ENCODE peak calls at places on chromosomes 16 and 17, in five cellular contexts. F, C, Q, K and U are unnamed samples.

GRCh38 chr17:63439682-63440081 is 6.4 kb downstream of the CYB561 start:
- DNase-seq in F (peak; percentile 51), C (no peak), Q (no peak), K (no peak), U (no peak)

GRCh38 chr17:69058165-69058564 is 2.6 kb downstream of the ABCA9 start:
- DNase-seq in F (no peak), C (no peak), Q (no peak), K (peak; percentile 59), U (no peak)

GRCh38 chr17:13736915-13737314 is 135.2 kb upstream of the HS3ST3A1 start:
- DNase-seq in F (peak; percentile 46), C (no peak), Q (no peak), K (no peak), U (no peak)

GRCh38 chr17:77345260-77345910 is 204.6 kb downstream of the SEC14L1 start:
- DNase-seq in F (no peak), C (no peak), Q (no peak), K (no peak), U (no peak)

GRCh38 chr17:66900126-66901010 is 64.1 kb upstream of the CACNG4 start:
- DNase-seq in F (peak; percentile 55), C (no peak), Q (peak; percentile 60), K (peak; percentile 4), U (peak; percentile 32)

GRCh38 chr16:24852281-24852721 is 6.5 kb downstream of the SLC5A11 start:
- DNase-seq in F (no peak), C (no peak), Q (no peak), K (no peak), U (peak; percentile 80)

GRCh38 chr17:7846063-7846735 is 8.7 kb upstream of the TMEM88 start:
- DNase-seq in F (no peak), C (no peak), Q (no peak), K (no peak), U (no peak)

GRCh38 chr17:313231-313630 is 39.4 kb downstream of the RPH3AL start:
- DNase-seq in F (no peak), C (no peak), Q (no peak), K (no peak), U (no peak)

GRCh38 chr17:39736319-39737165 is 1.2 kb upstream of the GRB7 start:
- DNase-seq in F (no peak), C (no peak), Q (no peak), K (peak; percentile 24), U (peak; percentile 69)

GRCh38 chr17:38510424-38511125 is 82.3 kb downstream of the ARHGAP23 start:
- DNase-seq in F (no peak), C (no peak), Q (peak; percentile 91), K (peak; percentile 56), U (no peak)

GRCh38 chr16:63618896-63619295 is 1503.0 kb downstream of the CDH11 start:
- DNase-seq in F (no peak), C (no peak), Q (no peak), K (no peak), U (no peak)

GRCh38 chr17:62882284-62882683 is 74.2 kb upstream of the MARCHF10 start:
- DNase-seq in F (no peak), C (no peak), Q (no peak), K (peak; percentile 33), U (no peak)

GRCh38 chr17:73101031-73101430 is 8.5 kb upstream of the SLC39A11 start:
- DNase-seq in F (no peak), C (no peak), Q (no peak), K (no peak), U (no peak)

GRCh38 chr17:17081304-17081940 is 39.2 kb downstream of the MPRIP start:
- DNase-seq in F (no peak), C (no peak), Q (no peak), K (peak; percentile 5), U (no peak)

GRCh38 chr17:67051155-67051538 is 6.8 kb downstream of the CACNG1 start:
- DNase-seq in F (no peak), C (no peak), Q (no peak), K (no peak), U (no peak)

GRCh38 chr16:24046442-24046841 is 209.7 kb upstream of the CACNG3 start:
- DNase-seq in F (no peak), C (no peak), Q (no peak), K (no peak), U (no peak)

GRCh38 chr16:79261461-79261860 is 339.1 kb downstream of the MAF start:
- DNase-seq in F (no peak), C (no peak), Q (peak; percentile 28), K (peak; percentile 45), U (no peak)

GRCh38 chr16:1874854-1875253 is 2.9 kb upstream of the MEIOB start:
- DNase-seq in F (no peak), C (no peak), Q (no peak), K (no peak), U (no peak)

GRCh38 chr17:17567631-17568030 is 23.9 kb downstream of the PEMT start:
- DNase-seq in F (peak; percentile 17), C (no peak), Q (peak; percentile 65), K (no peak), U (no peak)

GRCh38 chr17:50708050-50709000 is 611 bp upstream of the ANKRD40 start:
- DNase-seq in F (no peak), C (peak; percentile 17), Q (no peak), K (peak; percentile 40), U (no peak)

GRCh38 chr16:67967956-67968439 is 439 bp downstream of the SLC12A4 start:
- DNase-seq in F (peak; percentile 25), C (no peak), Q (peak; percentile 82), K (peak; percentile 64), U (no peak)

GRCh38 chr17:965311-965989 is 14.1 kb downstream of the NXN start:
- DNase-seq in F (peak; percentile 79), C (no peak), Q (no peak), K (no peak), U (no peak)

GRCh38 chr16:46696957-46697356 is 7.5 kb downstream of the ORC6 start:
- DNase-seq in F (no peak), C (no peak), Q (no peak), K (no peak), U (no peak)

GRCh38 chr16:78045865-78046581 is 23.7 kb downstream of the CLEC3A start:
- DNase-seq in F (peak; percentile 54), C (no peak), Q (peak; percentile 16), K (peak; percentile 59), U (peak; percentile 16)

GRCh38 chr16:58863042-58863441 is 128.9 kb upstream of the GOT2 start:
- DNase-seq in F (no peak), C (no peak), Q (no peak), K (no peak), U (no peak)

GRCh38 chr16:57614546-57615343 is 13.7 kb upstream of the ADGRG1 start:
- DNase-seq in F (no peak), C (no peak), Q (peak; percentile 34), K (no peak), U (no peak)

GRCh38 chr16:72092832-72093447 is 480 bp downstream of the TXNL4B start:
- DNase-seq in F (peak; percentile 68), C (no peak), Q (no peak), K (peak; percentile 57), U (peak; percentile 62)

GRCh38 chr16:56319391-56319790 is 106.0 kb downstream of the AMFR start:
- DNase-seq in F (no peak), C (no peak), Q (no peak), K (no peak), U (no peak)

GRCh38 chr17:76207670-76208069 is 32.6 kb downstream of the RNF157 start:
- DNase-seq in F (no peak), C (no peak), Q (no peak), K (no peak), U (no peak)

GRCh38 chr16:1275791-1276579 is 20.1 kb downstream of the TPSD1 start:
- DNase-seq in F (no peak), C (no peak), Q (no peak), K (no peak), U (no peak)

GRCh38 chr16:86611517-86611840 is 33.1 kb downstream of the FOXL1 start:
- DNase-seq in F (peak; percentile 90), C (no peak), Q (no peak), K (no peak), U (no peak)

GRCh38 chr17:17565471-17566365 is 25.8 kb downstream of the PEMT start:
- DNase-seq in F (no peak), C (no peak), Q (no peak), K (no peak), U (no peak)

GRCh38 chr17:50787106-50787505 is 19.8 kb upstream of the ANKRD40CL start:
- DNase-seq in F (no peak), C (no peak), Q (no peak), K (no peak), U (no peak)

GRCh38 chr17:82269882-82270500 is 3.5 kb downstream of the CSNK1D start:
- DNase-seq in F (no peak), C (no peak), Q (no peak), K (no peak), U (no peak)

GRCh38 chr17:9788582-9788981 is 2.8 kb downstream of the DHRS7C start:
- DNase-seq in F (no peak), C (no peak), Q (no peak), K (no peak), U (no peak)

GRCh38 chr16:8962393-8963009 is 1.2 kb downstream of the USP7 start:
- DNase-seq in F (no peak), C (no peak), Q (peak; percentile 53), K (peak; percentile 55), U (no peak)

GRCh38 chr17:32445075-32445427 is 741 bp downstream of the PSMD11 start:
- DNase-seq in F (peak; percentile 71), C (no peak), Q (no peak), K (peak; percentile 71), U (peak; percentile 61)

GRCh38 chr17:67434061-67434525 is 57.0 kb downstream of the PITPNC1 start:
- DNase-seq in F (no peak), C (no peak), Q (no peak), K (no peak), U (no peak)

DNA sequence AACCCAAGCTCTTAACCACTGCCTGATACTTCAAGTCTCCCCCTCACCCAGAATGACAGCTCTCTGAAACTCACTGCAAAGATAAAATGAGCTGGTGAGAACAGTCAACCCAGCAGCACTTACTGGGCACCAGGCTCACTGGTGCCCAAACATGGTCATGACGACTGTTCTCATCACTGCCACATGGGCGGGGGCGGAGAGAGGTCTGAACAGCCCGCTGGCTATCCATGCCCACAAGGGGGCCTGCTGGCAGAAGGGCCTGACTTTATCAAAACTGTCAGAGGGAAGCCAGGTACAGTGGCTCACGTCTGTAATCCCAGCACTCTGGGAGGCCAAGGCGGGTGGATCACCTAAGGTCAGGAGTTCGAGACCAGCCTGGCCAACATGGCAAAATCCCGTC is 4.0 kb downstream of the MYBBP1A start:
- DNase-seq in F (no peak), C (no peak), Q (peak; percentile 43), K (no peak), U (no peak)
- TF ChIP-seq RCOR1 in F (no peak), C (no peak), Q (no peak), K (no peak), U (no peak)

GRCh38 chr16:84566580-84567244 is 51.2 kb downstream of the COTL1 start:
- DNase-seq in F (no peak), C (no peak), Q (no peak), K (no peak), U (no peak)
- TF ChIP-seq RCOR1 in F (no peak), C (no peak), Q (no peak), K (no peak), U (no peak)

GRCh38 chr17:44065668-44066203 is 735 bp downstream of the LSM12 start:
- DNase-seq in F (no peak), C (no peak), Q (no peak), K (peak; percentile 33), U (no peak)
- TF ChIP-seq RCOR1 in F (no peak), C (no peak), Q (no peak), K (no peak), U (no peak)

GRCh38 chr17:59837362-59838195 is 55.2 kb downstream of the TUBD1 start:
- DNase-seq in F (peak; percentile 100), C (peak; percentile 97), Q (no peak), K (peak; percentile 97), U (peak; percentile 100)
- TF ChIP-seq RCOR1 in F (no peak), C (no peak), Q (no peak), K (peak; percentile 76), U (no peak)